ENCODE peak calls at places on chromosomes 16 and 17, in five cellular contexts. One of them, this sample, is unnamed.

GRCh38 chr17:52790359-52790955 is 631.9 kb upstream of the CA10 start:
- DNase-seq in uterus: no peak
- DNase-seq in astrocyte of the cerebellum: no peak
- DNase-seq in heart right ventricle: no peak
- DNase-seq in ovary: no peak
- DNase-seq in this sample: no peak

GRCh38 chr17:32819035-32819434 is 57.9 kb downstream of the MYO1D start:
- DNase-seq in uterus: no peak
- DNase-seq in astrocyte of the cerebellum: no peak
- DNase-seq in heart right ventricle: no peak
- DNase-seq in ovary: no peak
- DNase-seq in this sample: no peak

GRCh38 chr17:44122825-44123355 is 551 bp downstream of the HDAC5 start:
- DNase-seq in uterus: no peak
- DNase-seq in astrocyte of the cerebellum: no peak
- DNase-seq in heart right ventricle: no peak
- DNase-seq in ovary: no peak
- DNase-seq in this sample: no peak

GRCh38 chr16:67281536-67282446 is 2.5 kb downstream of the PLEKHG4 start:
- DNase-seq in uterus: no peak
- DNase-seq in astrocyte of the cerebellum: no peak
- DNase-seq in heart right ventricle: no peak
- DNase-seq in ovary: no peak
- DNase-seq in this sample: no peak

GRCh38 chr16:85245307-85246172 is 133.3 kb upstream of the CIBAR2 start:
- DNase-seq in uterus: peak
- DNase-seq in astrocyte of the cerebellum: no peak
- DNase-seq in heart right ventricle: peak
- DNase-seq in ovary: peak
- DNase-seq in this sample: no peak

GRCh38 chr17:27533874-27534815 is 77.9 kb downstream of the KSR1 start:
- DNase-seq in uterus: no peak
- DNase-seq in astrocyte of the cerebellum: no peak
- DNase-seq in heart right ventricle: no peak
- DNase-seq in ovary: peak
- DNase-seq in this sample: no peak

GRCh38 chr17:58783380-58783779 is 27.7 kb downstream of the PPM1E start:
- DNase-seq in uterus: no peak
- DNase-seq in astrocyte of the cerebellum: peak
- DNase-seq in heart right ventricle: no peak
- DNase-seq in ovary: no peak
- DNase-seq in this sample: no peak

GRCh38 chr17:76641501-76641900 is 2.1 kb downstream of the ST6GALNAC1 start:
- DNase-seq in uterus: no peak
- DNase-seq in astrocyte of the cerebellum: no peak
- DNase-seq in heart right ventricle: no peak
- DNase-seq in ovary: no peak
- DNase-seq in this sample: no peak

GRCh38 chr16:85612191-85612800 is 826 bp upstream of the GSE1 start:
- DNase-seq in uterus: peak
- DNase-seq in astrocyte of the cerebellum: no peak
- DNase-seq in heart right ventricle: peak
- DNase-seq in ovary: peak
- DNase-seq in this sample: peak

GRCh38 chr17:67689534-67690177 is 28.1 kb upstream of the NOL11 start:
- DNase-seq in uterus: peak
- DNase-seq in astrocyte of the cerebellum: peak
- DNase-seq in heart right ventricle: no peak
- DNase-seq in ovary: peak
- DNase-seq in this sample: peak

GRCh38 chr17:15169676-15170075 is 95.5 kb downstream of the PMP22 start:
- DNase-seq in uterus: no peak
- DNase-seq in astrocyte of the cerebellum: no peak
- DNase-seq in heart right ventricle: no peak
- DNase-seq in ovary: no peak
- DNase-seq in this sample: no peak

GRCh38 chr16:22771551-22771950 is 42.4 kb upstream of the HS3ST2 start:
- DNase-seq in uterus: no peak
- DNase-seq in astrocyte of the cerebellum: no peak
- DNase-seq in heart right ventricle: no peak
- DNase-seq in ovary: no peak
- DNase-seq in this sample: no peak

GRCh38 chr17:72033311-72033710 is 87.5 kb upstream of the SOX9 start:
- DNase-seq in uterus: no peak
- DNase-seq in astrocyte of the cerebellum: no peak
- DNase-seq in heart right ventricle: no peak
- DNase-seq in ovary: no peak
- DNase-seq in this sample: no peak

GRCh38 chr17:44736551-44737240 is 22.1 kb upstream of the ADAM11 start:
- DNase-seq in uterus: no peak
- DNase-seq in astrocyte of the cerebellum: no peak
- DNase-seq in heart right ventricle: no peak
- DNase-seq in ovary: no peak
- DNase-seq in this sample: no peak

GRCh38 chr17:41529491-41529915 is 1.4 kb upstream of the KRT19 start:
- DNase-seq in uterus: no peak
- DNase-seq in astrocyte of the cerebellum: no peak
- DNase-seq in heart right ventricle: no peak
- DNase-seq in ovary: no peak
- DNase-seq in this sample: no peak

GRCh38 chr17:44320066-44320465 is 4.6 kb downstream of the SLC25A39 start:
- DNase-seq in uterus: no peak
- DNase-seq in astrocyte of the cerebellum: no peak
- DNase-seq in heart right ventricle: no peak
- DNase-seq in ovary: no peak
- DNase-seq in this sample: no peak

GRCh38 chr17:57006040-57006439 is 28.1 kb downstream of the SCPEP1 start:
- DNase-seq in uterus: no peak
- DNase-seq in astrocyte of the cerebellum: no peak
- DNase-seq in heart right ventricle: no peak
- DNase-seq in ovary: no peak
- DNase-seq in this sample: no peak

GRCh38 chr17:57008958-57009357 is 31.0 kb downstream of the SCPEP1 start:
- DNase-seq in uterus: no peak
- DNase-seq in astrocyte of the cerebellum: no peak
- DNase-seq in heart right ventricle: no peak
- DNase-seq in ovary: no peak
- DNase-seq in this sample: no peak

GRCh38 chr17:57009737-57010445 is 32.0 kb downstream of the SCPEP1 start:
- DNase-seq in uterus: no peak
- DNase-seq in astrocyte of the cerebellum: no peak
- DNase-seq in heart right ventricle: peak
- DNase-seq in ovary: peak
- DNase-seq in this sample: peak

GRCh38 chr17:57011482-57012015 is 33.6 kb downstream of the SCPEP1 start:
- DNase-seq in uterus: no peak
- DNase-seq in astrocyte of the cerebellum: no peak
- DNase-seq in heart right ventricle: no peak
- DNase-seq in ovary: no peak
- DNase-seq in this sample: no peak

DNA sequence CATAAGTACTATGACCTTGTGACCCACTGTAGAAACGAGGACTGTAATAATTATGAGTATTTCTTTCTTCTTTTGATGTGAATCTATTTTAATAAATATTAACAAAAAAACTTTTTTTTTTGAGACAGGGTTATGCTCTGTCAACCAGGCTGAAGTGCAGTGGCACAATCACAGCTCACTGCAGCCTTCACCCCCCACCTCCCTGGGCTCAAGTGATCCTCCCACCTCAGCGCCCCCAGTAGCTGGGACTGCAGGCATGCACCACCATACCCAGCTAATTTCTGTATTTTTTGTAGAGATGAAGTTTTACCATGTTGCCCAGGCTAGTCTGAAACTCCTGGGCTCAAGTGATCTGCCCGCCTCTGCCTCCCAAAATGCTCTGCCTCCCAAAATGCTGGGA is 32.6 kb downstream of the SCPEP1 start:
- DNase-seq in uterus: no peak
- DNase-seq in astrocyte of the cerebellum: no peak
- DNase-seq in heart right ventricle: no peak
- DNase-seq in ovary: no peak
- DNase-seq in this sample: no peak
- H3K4me3 ChIP-seq in uterus: no peak
- H3K4me3 ChIP-seq in astrocyte of the cerebellum: no peak
- H3K4me3 ChIP-seq in heart right ventricle: no peak
- H3K4me3 ChIP-seq in ovary: no peak
- H3K4me3 ChIP-seq in this sample: no peak

DNA sequence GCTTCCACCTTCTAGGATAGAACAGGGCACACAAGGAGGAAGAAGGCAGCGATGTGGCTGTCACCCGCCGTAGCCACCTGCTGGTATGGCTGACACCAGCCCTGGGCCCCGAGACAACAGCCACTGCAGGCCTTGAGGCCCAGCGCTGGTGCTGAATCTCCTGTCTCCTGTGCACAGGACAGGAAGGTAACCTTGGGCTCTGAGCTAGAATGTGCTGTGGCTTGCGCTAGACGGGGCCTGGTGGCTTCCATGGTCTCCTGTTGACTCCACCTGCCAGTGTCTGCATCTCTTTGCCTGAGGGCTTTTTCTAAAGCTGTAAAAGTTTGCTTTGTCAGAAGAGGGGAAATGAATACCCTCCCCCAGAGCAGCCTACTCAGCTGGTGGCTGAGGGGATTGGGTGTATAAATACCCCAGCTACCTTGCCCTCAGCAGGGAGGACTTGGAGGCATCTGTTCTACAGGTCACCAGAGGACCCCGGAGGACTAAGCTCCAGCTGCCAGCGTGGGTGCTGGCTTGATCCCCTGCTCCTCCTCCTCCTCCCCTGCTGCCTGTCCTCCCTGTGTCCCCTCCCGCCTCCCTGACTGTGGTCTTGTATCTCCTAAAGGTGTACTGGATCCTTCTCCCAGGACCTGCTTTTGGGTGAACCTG is 76.1 kb upstream of the SDK2 start:
- DNase-seq in uterus: no peak
- DNase-seq in astrocyte of the cerebellum: no peak
- DNase-seq in heart right ventricle: no peak
- DNase-seq in ovary: no peak
- DNase-seq in this sample: no peak
- H3K4me3 ChIP-seq in uterus: no peak
- H3K4me3 ChIP-seq in astrocyte of the cerebellum: no peak
- H3K4me3 ChIP-seq in heart right ventricle: no peak
- H3K4me3 ChIP-seq in ovary: no peak
- H3K4me3 ChIP-seq in this sample: no peak

GRCh38 chr17:3510090-3510489 is 34.3 kb downstream of the ASPA start:
- DNase-seq in uterus: no peak
- DNase-seq in astrocyte of the cerebellum: no peak
- DNase-seq in heart right ventricle: no peak
- DNase-seq in ovary: no peak
- DNase-seq in this sample: no peak

GRCh38 chr17:3513305-3514035 is 37.7 kb downstream of the ASPA start:
- DNase-seq in uterus: no peak
- DNase-seq in astrocyte of the cerebellum: no peak
- DNase-seq in heart right ventricle: no peak
- DNase-seq in ovary: no peak
- DNase-seq in this sample: peak

GRCh38 chr17:3514873-3515272 is 39.1 kb downstream of the ASPA start:
- DNase-seq in uterus: no peak
- DNase-seq in astrocyte of the cerebellum: no peak
- DNase-seq in heart right ventricle: no peak
- DNase-seq in ovary: no peak
- DNase-seq in this sample: no peak

GRCh38 chr17:3511841-3512511 is 36.2 kb downstream of the ASPA start:
- DNase-seq in uterus: no peak
- DNase-seq in astrocyte of the cerebellum: no peak
- DNase-seq in heart right ventricle: no peak
- DNase-seq in ovary: no peak
- DNase-seq in this sample: no peak

DNA sequence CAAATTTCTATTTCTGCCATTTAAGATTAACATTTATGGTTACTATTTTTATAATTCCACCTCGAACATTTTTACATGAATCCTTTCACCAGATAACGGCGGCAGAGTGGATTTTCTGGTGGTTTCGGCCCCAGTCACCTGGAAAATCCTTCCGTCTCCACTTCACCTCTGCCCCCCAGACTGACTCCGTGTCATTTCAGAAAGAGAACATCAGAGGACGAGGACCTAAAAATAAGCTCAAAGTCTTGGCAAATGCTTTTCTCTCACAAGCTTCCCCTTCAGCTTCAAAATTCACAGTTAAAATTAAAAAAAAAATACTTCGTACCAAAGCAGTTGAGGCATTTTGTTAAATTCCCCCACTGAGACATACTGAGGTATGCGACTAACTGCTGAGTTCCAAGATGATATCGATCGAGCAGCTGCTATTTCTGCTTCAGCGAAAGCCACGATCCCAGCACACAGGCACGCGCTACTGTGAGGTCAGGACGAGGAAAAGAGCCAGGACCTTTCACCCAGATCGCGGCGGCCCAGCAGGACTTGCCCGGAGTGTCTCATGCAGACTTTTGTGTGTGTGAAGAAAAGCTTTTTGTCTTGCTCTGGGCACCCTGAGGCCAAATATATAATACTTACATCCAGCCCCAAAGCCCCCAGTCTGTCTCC is 36.8 kb downstream of the ASPA start:
- DNase-seq in uterus: peak
- DNase-seq in astrocyte of the cerebellum: peak
- DNase-seq in heart right ventricle: peak
- DNase-seq in ovary: peak
- DNase-seq in this sample: no peak
- H3K4me3 ChIP-seq in uterus: no peak
- H3K4me3 ChIP-seq in astrocyte of the cerebellum: peak
- H3K4me3 ChIP-seq in heart right ventricle: no peak
- H3K4me3 ChIP-seq in ovary: no peak
- H3K4me3 ChIP-seq in this sample: no peak

GRCh38 chr16:424623-425081 is 797 bp upstream of the RAB11FIP3 start:
- DNase-seq in uterus: peak
- DNase-seq in astrocyte of the cerebellum: no peak
- DNase-seq in heart right ventricle: peak
- DNase-seq in ovary: peak
- DNase-seq in this sample: no peak

GRCh38 chr16:425740-426114 is 278 bp downstream of the RAB11FIP3 start:
- DNase-seq in uterus: no peak
- DNase-seq in astrocyte of the cerebellum: no peak
- DNase-seq in heart right ventricle: no peak
- DNase-seq in ovary: no peak
- DNase-seq in this sample: no peak

GRCh38 chr16:425082-425718 is at the start of gene RAB11FIP3:
- DNase-seq in uterus: peak
- DNase-seq in astrocyte of the cerebellum: peak
- DNase-seq in heart right ventricle: peak
- DNase-seq in ovary: peak
- DNase-seq in this sample: peak

GRCh38 chr16:426115-426905 is 861 bp downstream of the RAB11FIP3 start:
- DNase-seq in uterus: no peak
- DNase-seq in astrocyte of the cerebellum: no peak
- DNase-seq in heart right ventricle: peak
- DNase-seq in ovary: no peak
- DNase-seq in this sample: peak

GRCh38 chr16:424033-424622 is 1.3 kb upstream of the RAB11FIP3 start:
- DNase-seq in uterus: peak
- DNase-seq in astrocyte of the cerebellum: peak
- DNase-seq in heart right ventricle: no peak
- DNase-seq in ovary: peak
- DNase-seq in this sample: no peak
- H3K4me3 ChIP-seq in uterus: peak
- H3K4me3 ChIP-seq in astrocyte of the cerebellum: peak
- H3K4me3 ChIP-seq in heart right ventricle: peak
- H3K4me3 ChIP-seq in ovary: peak
- H3K4me3 ChIP-seq in this sample: no peak